ENCODE peak calls at places on chromosomes 13 and 19, in seven cellular contexts. C is H1, U is NT2/D1, K is HCT116, I is HepG2, N is K562, D is GM12878. H is an unnamed sample.

GRCh38 chr13:27920677-27921420 is 1.0 kb downstream of the PDX1 start:
- DNase-seq in C (no peak), U (no peak), K (no peak), I (no peak), N (no peak), D (no peak), H (peak; percentile 39)

GRCh38 chr13:100828226-100828625 is 153.6 kb upstream of the TMTC4 start:
- DNase-seq in C (peak; percentile 3), U (peak; percentile 16), K (no peak), I (peak; percentile 42), N (no peak), D (no peak), H (peak; percentile 28)

GRCh38 chr13:26656919-26657318 is 99.4 kb downstream of the WASF3 start:
- DNase-seq in C (no peak), U (no peak), K (no peak), I (peak; percentile 24), N (peak; percentile 5), D (no peak), H (no peak)

GRCh38 chr19:33094504-33095067 is 13.6 kb downstream of the GPATCH1 start:
- DNase-seq in C (no peak), U (no peak), K (no peak), I (no peak), N (no peak), D (no peak), H (no peak)

GRCh38 chr13:108342369-108343289 is 73.1 kb downstream of the TNFSF13B start:
- DNase-seq in C (no peak), U (peak; percentile 20), K (peak; percentile 16), I (peak; percentile 15), N (peak; percentile 43), D (peak; percentile 3), H (peak; percentile 23)

GRCh38 chr13:99086869-99087129 is 108.9 kb upstream of the DOCK9 start:
- DNase-seq in C (no peak), U (no peak), K (no peak), I (no peak), N (no peak), D (no peak), H (no peak)

GRCh38 chr13:113972451-113973217 is 1.2 kb downstream of the C13orf46 start:
- DNase-seq in C (no peak), U (no peak), K (no peak), I (no peak), N (no peak), D (no peak), H (no peak)

GRCh38 chr13:101514695-101515275 is 62.3 kb downstream of the ITGBL1 start:
- DNase-seq in C (no peak), U (no peak), K (peak; percentile 8), I (peak; percentile 48), N (peak; percentile 8), D (no peak), H (peak; percentile 17)

GRCh38 chr19:1168877-1169791 is 4.9 kb downstream of the SBNO2 start:
- DNase-seq in C (no peak), U (no peak), K (no peak), I (peak; percentile 50), N (no peak), D (no peak), H (no peak)

GRCh38 chr19:35000647-35001501 is 751 bp downstream of the GRAMD1A start:
- DNase-seq in C (peak; percentile 34), U (no peak), K (no peak), I (peak; percentile 59), N (peak; percentile 68), D (no peak), H (peak; percentile 53)

GRCh38 chr19:16367269-16367683 is 42.6 kb downstream of the KLF2 start:
- DNase-seq in C (no peak), U (no peak), K (no peak), I (no peak), N (no peak), D (peak; percentile 90), H (no peak)

GRCh38 chr13:21749410-21749809 is 78.5 kb downstream of the FGF9 start:
- DNase-seq in C (no peak), U (no peak), K (no peak), I (peak; percentile 32), N (no peak), D (no peak), H (no peak)

GRCh38 chr19:41691268-41691970 is 3.3 kb upstream of the CEACAM7 start:
- DNase-seq in C (no peak), U (peak; percentile 9), K (no peak), I (no peak), N (peak; percentile 35), D (no peak), H (peak; percentile 67)

GRCh38 chr19:16581971-16582343 is 9.7 kb upstream of the SLC35E1 start:
- DNase-seq in C (no peak), U (no peak), K (no peak), I (no peak), N (no peak), D (no peak), H (no peak)

GRCh38 chr13:48864100-48864499 is 111.6 kb upstream of the FNDC3A start:
- DNase-seq in C (no peak), U (no peak), K (no peak), I (no peak), N (no peak), D (no peak), H (no peak)

GRCh38 chr19:50906217-50906616 is 5.0 kb downstream of the KLK4 start:
- DNase-seq in C (no peak), U (no peak), K (no peak), I (peak; percentile 17), N (peak; percentile 67), D (no peak), H (peak; percentile 57)

GRCh38 chr13:66994498-66995365 is 235.4 kb downstream of the PCDH9 start:
- DNase-seq in C (no peak), U (no peak), K (no peak), I (no peak), N (peak; percentile 14), D (peak; percentile 13), H (no peak)

GRCh38 chr13:44078806-44079378 is 199.2 kb downstream of the LACC1 start:
- DNase-seq in C (peak; percentile 17), U (peak; percentile 50), K (no peak), I (no peak), N (no peak), D (no peak), H (peak; percentile 7)

GRCh38 chr13:44079413-44080205 is 199.9 kb downstream of the LACC1 start:
- DNase-seq in C (no peak), U (no peak), K (no peak), I (no peak), N (no peak), D (no peak), H (no peak)

GRCh38 chr13:44072536-44072935 is 192.8 kb downstream of the LACC1 start:
- DNase-seq in C (no peak), U (no peak), K (no peak), I (no peak), N (no peak), D (no peak), H (no peak)

DNA sequence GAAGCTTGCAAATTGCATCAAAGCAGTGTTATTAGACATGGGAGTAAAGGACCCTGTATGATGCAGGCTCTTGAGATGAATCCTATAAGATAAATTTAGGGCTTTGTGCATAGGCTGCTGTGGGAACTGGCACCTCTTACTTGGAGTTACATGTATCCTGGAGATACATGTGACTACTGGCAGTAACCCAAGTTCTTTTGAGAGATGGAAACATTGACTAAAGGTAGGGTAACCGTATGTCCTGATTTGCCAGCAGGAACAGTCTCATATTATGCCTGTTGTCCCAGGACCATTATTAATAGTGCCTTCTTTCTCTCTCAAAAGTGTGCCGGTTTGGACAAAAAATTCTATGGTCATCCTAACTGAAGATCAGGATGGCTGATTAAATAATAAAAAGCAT is 195.4 kb downstream of the LACC1 start:
- DNase-seq in C (no peak), U (no peak), K (no peak), I (no peak), N (no peak), D (no peak), H (no peak)
- TF ChIP-seq YY1 in C (no peak), U (no peak), K (no peak), I (no peak), N (no peak), D (no peak), H (no peak)

GRCh38 chr13:45333973-45334922 is 6.7 kb downstream of the TPT1 start:
- DNase-seq in C (no peak), U (no peak), K (no peak), I (no peak), N (no peak), D (no peak), H (no peak)
- TF ChIP-seq YY1 in C (no peak), U (no peak), K (no peak), I (no peak), N (no peak), D (no peak), H (no peak)

GRCh38 chr19:49546825-49547565 is 19.2 kb downstream of the RCN3 start:
- DNase-seq in C (peak; percentile 47), U (peak; percentile 72), K (peak; percentile 85), I (peak; percentile 85), N (peak; percentile 89), D (peak; percentile 42), H (peak; percentile 83)
- TF ChIP-seq YY1 in C (no peak), U (no peak), K (no peak), I (no peak), N (no peak), D (peak; percentile 59), H (no peak)

GRCh38 chr19:11204943-11205349 is 7.6 kb upstream of the KANK2 start:
- DNase-seq in C (no peak), U (no peak), K (no peak), I (no peak), N (no peak), D (peak; percentile 26), H (peak; percentile 60)

GRCh38 chr19:11201791-11202190 is 4.4 kb upstream of the KANK2 start:
- DNase-seq in C (no peak), U (no peak), K (no peak), I (no peak), N (no peak), D (no peak), H (no peak)

GRCh38 chr19:11204076-11204602 is 6.8 kb upstream of the KANK2 start:
- DNase-seq in C (no peak), U (no peak), K (no peak), I (no peak), N (no peak), D (no peak), H (no peak)

GRCh38 chr19:11202488-11203193 is 5.3 kb upstream of the KANK2 start:
- DNase-seq in C (no peak), U (no peak), K (no peak), I (no peak), N (no peak), D (no peak), H (no peak)

DNA sequence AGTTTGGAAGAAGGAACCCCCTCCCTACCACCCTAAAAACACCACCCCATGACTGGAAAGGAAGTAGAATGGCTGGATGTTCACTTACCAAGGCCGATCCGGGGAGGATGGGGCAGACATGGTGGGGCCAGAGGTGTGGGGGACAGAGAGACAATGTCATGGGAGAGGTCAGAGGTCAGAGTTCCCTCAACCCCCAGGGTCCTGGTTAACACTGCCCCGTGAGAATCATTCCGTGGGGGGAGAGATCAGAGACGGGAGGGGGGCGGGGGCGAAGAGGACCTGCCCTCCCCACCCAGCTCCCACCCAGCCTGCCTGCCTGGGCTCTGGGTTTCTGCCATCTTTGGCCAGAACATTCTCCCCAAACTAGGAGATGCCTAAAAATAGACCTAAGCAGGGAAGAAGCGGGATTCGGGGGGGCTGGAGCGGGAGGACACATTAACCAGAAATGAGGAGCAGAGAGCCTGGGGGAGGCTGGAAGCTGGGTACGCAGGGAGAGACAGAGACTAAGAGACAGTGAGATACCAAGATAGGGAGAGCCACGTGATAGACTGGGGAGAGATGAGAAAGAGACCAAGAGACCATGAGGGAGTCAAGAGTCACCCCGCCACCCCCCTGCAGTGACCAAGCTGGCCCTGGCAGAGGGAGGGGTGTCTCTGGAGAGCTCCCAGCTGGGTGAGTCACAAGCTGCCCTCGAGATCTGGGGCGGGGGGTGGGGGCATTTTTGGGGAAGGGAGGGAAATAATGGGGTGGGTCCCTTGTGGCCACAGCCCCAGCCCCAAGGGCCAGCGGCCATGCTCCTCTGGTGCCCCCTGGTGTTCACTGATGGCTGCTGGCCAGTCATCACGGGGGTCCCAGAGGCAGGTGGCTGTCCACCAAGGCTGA is 6.1 kb upstream of the KANK2 start:
- DNase-seq in C (peak; percentile 46), U (no peak), K (no peak), I (peak; percentile 35), N (peak; percentile 79), D (no peak), H (peak; percentile 93)
- TF ChIP-seq YY1 in C (peak; percentile 72), U (no peak), K (no peak), I (no peak), N (peak; percentile 42), D (peak; percentile 75), H (no peak)